ENCODE peak calls at places on chromosomes 5 and 9, in ten cellular contexts. One of them, this sample, is unnamed.

GRCh38 chr9:23819403-23819802 is 6.6 kb downstream of the ELAVL2 start:
- DNase-seq in fibroblast of mammary gland: no peak
- DNase-seq in MM.1S: no peak
- DNase-seq in coronary artery: no peak
- DNase-seq in K562: no peak
- DNase-seq in CD4-positive, alpha-beta T cell: no peak
- DNase-seq in WTC11: no peak
- DNase-seq in GM20000: no peak
- DNase-seq in chondrocyte: no peak
- DNase-seq in cardiac fibroblast: no peak
- DNase-seq in this sample: no peak

GRCh38 chr9:7315746-7316457 is 483.7 kb downstream of the DMAC1 start:
- DNase-seq in GM20000: no peak
- DNase-seq in CD4-positive, alpha-beta T cell: no peak
- DNase-seq in chondrocyte: no peak
- DNase-seq in fibroblast of mammary gland: peak; percentile 96
- DNase-seq in WTC11: no peak
- DNase-seq in MM.1S: no peak
- DNase-seq in K562: no peak
- DNase-seq in cardiac fibroblast: peak; percentile 78
- DNase-seq in coronary artery: no peak
- DNase-seq in this sample: no peak

GRCh38 chr5:59543826-59544442 is 349.6 kb downstream of the PDE4D start:
- DNase-seq in WTC11: no peak
- DNase-seq in chondrocyte: no peak
- DNase-seq in coronary artery: no peak
- DNase-seq in MM.1S: no peak
- DNase-seq in GM20000: no peak
- DNase-seq in cardiac fibroblast: peak; percentile 3
- DNase-seq in CD4-positive, alpha-beta T cell: no peak
- DNase-seq in K562: no peak
- DNase-seq in fibroblast of mammary gland: no peak
- DNase-seq in this sample: no peak

GRCh38 chr9:110935829-110936228 is 102.4 kb downstream of the LPAR1 start:
- DNase-seq in coronary artery: no peak
- DNase-seq in fibroblast of mammary gland: no peak
- DNase-seq in cardiac fibroblast: no peak
- DNase-seq in CD4-positive, alpha-beta T cell: no peak
- DNase-seq in GM20000: no peak
- DNase-seq in K562: no peak
- DNase-seq in WTC11: no peak
- DNase-seq in MM.1S: no peak
- DNase-seq in chondrocyte: no peak
- DNase-seq in this sample: no peak

GRCh38 chr9:135607401-135608293 is 31.7 kb downstream of the GLT6D1 start:
- DNase-seq in GM20000: no peak
- DNase-seq in MM.1S: no peak
- DNase-seq in coronary artery: no peak
- DNase-seq in chondrocyte: peak; percentile 91
- DNase-seq in K562: no peak
- DNase-seq in WTC11: no peak
- DNase-seq in fibroblast of mammary gland: no peak
- DNase-seq in cardiac fibroblast: no peak
- DNase-seq in CD4-positive, alpha-beta T cell: no peak
- DNase-seq in this sample: peak; percentile 15

GRCh38 chr9:112500842-112501241 is 14.2 kb downstream of the KIAA1958 start:
- DNase-seq in cardiac fibroblast: no peak
- DNase-seq in GM20000: no peak
- DNase-seq in coronary artery: no peak
- DNase-seq in fibroblast of mammary gland: no peak
- DNase-seq in chondrocyte: no peak
- DNase-seq in WTC11: no peak
- DNase-seq in MM.1S: no peak
- DNase-seq in K562: no peak
- DNase-seq in CD4-positive, alpha-beta T cell: no peak
- DNase-seq in this sample: no peak

GRCh38 chr5:13957032-13957645 is 12.7 kb upstream of the DNAH5 start:
- DNase-seq in chondrocyte: no peak
- DNase-seq in WTC11: peak; percentile 53
- DNase-seq in GM20000: peak; percentile 33
- DNase-seq in fibroblast of mammary gland: peak; percentile 67
- DNase-seq in MM.1S: peak; percentile 64
- DNase-seq in coronary artery: no peak
- DNase-seq in cardiac fibroblast: peak; percentile 61
- DNase-seq in CD4-positive, alpha-beta T cell: no peak
- DNase-seq in K562: peak; percentile 52
- DNase-seq in this sample: no peak

GRCh38 chr5:66247176-66247960 is 103.3 kb downstream of the SREK1 start:
- DNase-seq in MM.1S: no peak
- DNase-seq in CD4-positive, alpha-beta T cell: no peak
- DNase-seq in fibroblast of mammary gland: peak; percentile 88
- DNase-seq in cardiac fibroblast: peak; percentile 59
- DNase-seq in coronary artery: no peak
- DNase-seq in GM20000: no peak
- DNase-seq in WTC11: no peak
- DNase-seq in chondrocyte: no peak
- DNase-seq in K562: no peak
- DNase-seq in this sample: no peak

DNA sequence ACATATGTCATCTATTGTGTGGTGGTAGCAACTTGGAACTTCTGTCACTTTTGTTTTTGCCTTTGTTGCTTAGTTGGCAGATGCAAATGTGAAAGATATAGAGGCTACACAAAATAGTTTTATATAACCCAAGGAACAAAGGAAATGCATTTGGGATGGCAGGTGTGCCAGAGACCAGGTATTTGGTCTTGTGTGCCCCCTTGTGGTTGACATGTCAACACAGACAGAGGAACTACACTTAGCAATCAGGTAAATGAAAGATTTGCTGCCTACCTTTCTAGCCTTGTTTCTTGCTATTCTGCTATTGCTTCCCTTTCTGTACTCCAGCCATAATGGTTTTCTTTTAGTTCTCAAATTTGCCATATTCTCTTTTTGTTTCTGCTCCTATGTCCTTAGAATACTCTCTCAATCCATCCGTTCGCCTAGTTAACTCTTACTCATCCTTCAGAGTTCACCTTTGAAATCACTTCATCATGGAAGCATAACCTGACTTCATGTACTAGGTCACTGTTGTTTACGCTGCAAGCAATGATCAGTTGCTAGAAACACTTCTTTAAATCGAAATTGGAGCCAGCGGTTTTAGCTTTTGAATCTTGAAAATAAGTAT is 119.5 kb downstream of the TRPM3 start:
- DNase-seq in coronary artery: no peak
- DNase-seq in chondrocyte: no peak
- DNase-seq in CD4-positive, alpha-beta T cell: no peak
- DNase-seq in GM20000: peak; percentile 11
- DNase-seq in K562: peak; percentile 15
- DNase-seq in WTC11: peak; percentile 59
- DNase-seq in MM.1S: peak; percentile 50
- DNase-seq in fibroblast of mammary gland: peak; percentile 45
- DNase-seq in cardiac fibroblast: peak; percentile 60
- DNase-seq in this sample: no peak
- TF ChIP-seq CTCF in coronary artery: no peak
- TF ChIP-seq CTCF in chondrocyte: peak; percentile 78
- TF ChIP-seq CTCF in CD4-positive, alpha-beta T cell: no peak
- TF ChIP-seq CTCF in GM20000: peak; percentile 26
- TF ChIP-seq CTCF in K562: peak; percentile 38
- TF ChIP-seq CTCF in WTC11: peak; percentile 85
- TF ChIP-seq CTCF in MM.1S: peak; percentile 75
- TF ChIP-seq CTCF in fibroblast of mammary gland: peak; percentile 64
- TF ChIP-seq CTCF in cardiac fibroblast: peak; percentile 63
- TF ChIP-seq CTCF in this sample: peak; percentile 65

DNA sequence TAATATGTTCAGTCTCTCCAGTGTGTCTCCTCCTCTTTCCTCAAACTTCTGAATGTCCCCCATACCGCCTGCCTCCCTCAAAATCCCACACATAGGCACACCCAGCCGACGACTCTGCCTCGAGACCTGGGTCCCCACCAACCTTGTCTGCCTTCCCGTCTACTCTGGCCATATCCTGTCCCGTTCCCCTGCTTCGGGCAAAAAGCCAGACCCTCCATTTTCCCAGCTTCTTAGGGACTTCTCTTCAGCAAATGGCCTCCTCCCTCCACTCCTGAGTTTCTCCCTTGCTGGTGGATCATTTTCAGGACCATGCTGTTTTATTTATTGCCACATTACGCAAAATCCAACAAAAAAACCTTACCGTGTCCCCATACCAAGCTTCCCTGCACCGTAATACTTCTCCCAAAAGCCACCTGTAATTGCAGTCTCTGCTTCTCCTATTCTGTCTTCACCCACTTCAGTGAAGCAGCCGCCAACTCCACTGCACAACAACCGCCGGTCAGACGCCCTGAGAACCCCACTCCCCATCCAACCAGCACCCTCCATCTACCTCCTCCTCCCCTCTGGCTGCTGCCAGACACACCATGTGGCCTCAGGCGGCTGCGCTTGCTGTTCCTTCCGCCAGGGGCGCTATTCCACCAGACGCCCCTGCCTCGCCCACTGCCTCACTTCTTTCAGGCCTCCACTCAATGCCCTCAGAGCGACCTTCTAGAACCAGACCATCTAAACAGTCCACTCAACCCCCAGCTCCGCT is 117.0 kb downstream of the TRPM6 start:
- DNase-seq in coronary artery: no peak
- DNase-seq in WTC11: peak; percentile 87
- DNase-seq in cardiac fibroblast: peak; percentile 19
- DNase-seq in GM20000: peak; percentile 44
- DNase-seq in chondrocyte: no peak
- DNase-seq in CD4-positive, alpha-beta T cell: peak; percentile 11
- DNase-seq in fibroblast of mammary gland: peak; percentile 28
- DNase-seq in MM.1S: peak; percentile 56
- DNase-seq in K562: peak; percentile 69
- DNase-seq in this sample: no peak
- TF ChIP-seq CTCF in coronary artery: no peak
- TF ChIP-seq CTCF in WTC11: peak; percentile 99
- TF ChIP-seq CTCF in cardiac fibroblast: peak; percentile 81
- TF ChIP-seq CTCF in GM20000: peak; percentile 87
- TF ChIP-seq CTCF in chondrocyte: peak; percentile 80
- TF ChIP-seq CTCF in CD4-positive, alpha-beta T cell: peak; percentile 66
- TF ChIP-seq CTCF in fibroblast of mammary gland: peak; percentile 61
- TF ChIP-seq CTCF in MM.1S: peak; percentile 95
- TF ChIP-seq CTCF in K562: peak; percentile 71
- TF ChIP-seq CTCF in this sample: peak; percentile 61

GRCh38 chr5:116554764-116555163 is 19.9 kb downstream of the SEMA6A start:
- DNase-seq in MM.1S: no peak
- DNase-seq in GM20000: no peak
- DNase-seq in K562: no peak
- DNase-seq in fibroblast of mammary gland: no peak
- DNase-seq in coronary artery: no peak
- DNase-seq in chondrocyte: no peak
- DNase-seq in CD4-positive, alpha-beta T cell: no peak
- DNase-seq in WTC11: no peak
- DNase-seq in cardiac fibroblast: no peak
- DNase-seq in this sample: no peak

GRCh38 chr5:116561658-116562057 is 13.0 kb downstream of the SEMA6A start:
- DNase-seq in coronary artery: no peak
- DNase-seq in CD4-positive, alpha-beta T cell: no peak
- DNase-seq in K562: no peak
- DNase-seq in cardiac fibroblast: no peak
- DNase-seq in WTC11: no peak
- DNase-seq in GM20000: no peak
- DNase-seq in chondrocyte: no peak
- DNase-seq in fibroblast of mammary gland: no peak
- DNase-seq in MM.1S: no peak
- DNase-seq in this sample: no peak

GRCh38 chr5:116559239-116559638 is 15.4 kb downstream of the SEMA6A start:
- DNase-seq in chondrocyte: no peak
- DNase-seq in coronary artery: no peak
- DNase-seq in K562: peak; percentile 2
- DNase-seq in GM20000: no peak
- DNase-seq in CD4-positive, alpha-beta T cell: no peak
- DNase-seq in WTC11: peak; percentile 72
- DNase-seq in MM.1S: no peak
- DNase-seq in cardiac fibroblast: no peak
- DNase-seq in fibroblast of mammary gland: no peak
- DNase-seq in this sample: no peak

GRCh38 chr5:116559673-116560164 is 14.9 kb downstream of the SEMA6A start:
- DNase-seq in coronary artery: no peak
- DNase-seq in fibroblast of mammary gland: no peak
- DNase-seq in cardiac fibroblast: no peak
- DNase-seq in GM20000: no peak
- DNase-seq in K562: no peak
- DNase-seq in WTC11: no peak
- DNase-seq in MM.1S: no peak
- DNase-seq in CD4-positive, alpha-beta T cell: no peak
- DNase-seq in chondrocyte: no peak
- DNase-seq in this sample: no peak

GRCh38 chr5:116557669-116558271 is 16.9 kb downstream of the SEMA6A start:
- DNase-seq in chondrocyte: no peak
- DNase-seq in GM20000: no peak
- DNase-seq in CD4-positive, alpha-beta T cell: no peak
- DNase-seq in K562: peak; percentile 28
- DNase-seq in cardiac fibroblast: peak; percentile 30
- DNase-seq in WTC11: no peak
- DNase-seq in fibroblast of mammary gland: peak; percentile 38
- DNase-seq in coronary artery: no peak
- DNase-seq in MM.1S: peak; percentile 27
- DNase-seq in this sample: no peak
- TF ChIP-seq CTCF in chondrocyte: peak; percentile 86
- TF ChIP-seq CTCF in GM20000: peak; percentile 37
- TF ChIP-seq CTCF in CD4-positive, alpha-beta T cell: no peak
- TF ChIP-seq CTCF in K562: peak; percentile 29
- TF ChIP-seq CTCF in cardiac fibroblast: peak; percentile 53
- TF ChIP-seq CTCF in WTC11: no peak
- TF ChIP-seq CTCF in fibroblast of mammary gland: peak; percentile 67
- TF ChIP-seq CTCF in coronary artery: peak; percentile 24
- TF ChIP-seq CTCF in MM.1S: peak; percentile 50
- TF ChIP-seq CTCF in this sample: peak; percentile 36

GRCh38 chr5:79080804-79081203 is 11.2 kb downstream of the BHMT2 start:
- DNase-seq in cardiac fibroblast: no peak
- DNase-seq in WTC11: no peak
- DNase-seq in chondrocyte: no peak
- DNase-seq in MM.1S: no peak
- DNase-seq in K562: no peak
- DNase-seq in CD4-positive, alpha-beta T cell: no peak
- DNase-seq in GM20000: no peak
- DNase-seq in coronary artery: no peak
- DNase-seq in fibroblast of mammary gland: no peak
- DNase-seq in this sample: no peak

GRCh38 chr5:79077680-79078365 is 8.3 kb downstream of the BHMT2 start:
- DNase-seq in CD4-positive, alpha-beta T cell: no peak
- DNase-seq in K562: no peak
- DNase-seq in cardiac fibroblast: no peak
- DNase-seq in MM.1S: no peak
- DNase-seq in fibroblast of mammary gland: peak; percentile 38
- DNase-seq in chondrocyte: no peak
- DNase-seq in WTC11: no peak
- DNase-seq in coronary artery: no peak
- DNase-seq in GM20000: no peak
- DNase-seq in this sample: no peak

GRCh38 chr5:79076819-79077218 is 7.3 kb downstream of the BHMT2 start:
- DNase-seq in GM20000: no peak
- DNase-seq in WTC11: no peak
- DNase-seq in cardiac fibroblast: no peak
- DNase-seq in coronary artery: no peak
- DNase-seq in K562: no peak
- DNase-seq in MM.1S: no peak
- DNase-seq in chondrocyte: no peak
- DNase-seq in CD4-positive, alpha-beta T cell: no peak
- DNase-seq in fibroblast of mammary gland: peak; percentile 26
- DNase-seq in this sample: no peak

GRCh38 chr5:79074641-79075040 is 5.1 kb downstream of the BHMT2 start:
- DNase-seq in CD4-positive, alpha-beta T cell: no peak
- DNase-seq in WTC11: no peak
- DNase-seq in fibroblast of mammary gland: peak; percentile 72
- DNase-seq in cardiac fibroblast: peak; percentile 4
- DNase-seq in GM20000: no peak
- DNase-seq in chondrocyte: no peak
- DNase-seq in MM.1S: no peak
- DNase-seq in coronary artery: no peak
- DNase-seq in K562: no peak
- DNase-seq in this sample: no peak

GRCh38 chr5:79075646-79076426 is 6.3 kb downstream of the BHMT2 start:
- DNase-seq in coronary artery: no peak
- DNase-seq in K562: no peak
- DNase-seq in fibroblast of mammary gland: peak; percentile 11
- DNase-seq in WTC11: no peak
- DNase-seq in GM20000: no peak
- DNase-seq in CD4-positive, alpha-beta T cell: no peak
- DNase-seq in chondrocyte: no peak
- DNase-seq in cardiac fibroblast: no peak
- DNase-seq in MM.1S: no peak
- DNase-seq in this sample: no peak
- TF ChIP-seq CTCF in coronary artery: no peak
- TF ChIP-seq CTCF in K562: no peak
- TF ChIP-seq CTCF in fibroblast of mammary gland: no peak
- TF ChIP-seq CTCF in WTC11: no peak
- TF ChIP-seq CTCF in GM20000: no peak
- TF ChIP-seq CTCF in CD4-positive, alpha-beta T cell: no peak
- TF ChIP-seq CTCF in chondrocyte: no peak
- TF ChIP-seq CTCF in cardiac fibroblast: no peak
- TF ChIP-seq CTCF in MM.1S: no peak
- TF ChIP-seq CTCF in this sample: no peak